ENCODE peak calls at places on chromosomes 6 and 20, in nine cellular contexts. F is upper lobe of right lung, O is lower lobe of right lung, D is tibial nerve, X is mesenchymal stem cell, W is fibroblast of lung, I is ovary, P is PC-9, K is adrenal gland. R is an unnamed sample. For H3K4me1, the result is how much of the 10 kb centered on the place peaks cover.

GRCh38 chr6:136682292-136682691 is 110.0 kb downstream of the MAP3K5 start:
- DNase-seq in F (no peak), O (no peak), D (no peak), X (no peak), W (no peak), I (no peak), P (no peak), K (no peak), R (no peak)

GRCh38 chr20:16212790-16213189 is 360.5 kb downstream of the KIF16B start:
- DNase-seq in F (no peak), O (no peak), D (no peak), X (no peak), W (no peak), I (no peak), P (no peak), K (no peak), R (no peak)

GRCh38 chr20:31713312-31714049 is 9.2 kb downstream of the BCL2L1 start:
- DNase-seq in F (peak), O (peak), D (peak), X (peak), W (peak), I (peak), P (peak), K (peak), R (peak)

GRCh38 chr6:104325341-104326172 is 534.2 kb downstream of the HACE1 start:
- DNase-seq in F (no peak), O (no peak), D (no peak), X (peak), W (no peak), I (no peak), P (peak), K (no peak), R (no peak)

GRCh38 chr20:31883829-31884228 is 13.4 kb downstream of the TTLL9 start:
- DNase-seq in F (no peak), O (no peak), D (no peak), X (no peak), W (no peak), I (no peak), P (no peak), K (no peak), R (no peak)

GRCh38 chr20:4082406-4083102 is 67.2 kb upstream of the RNF24 start:
- DNase-seq in F (no peak), O (peak), D (peak), X (peak), W (peak), I (no peak), P (peak), K (peak), R (peak)

GRCh38 chr6:47700051-47700450 is 1.7 kb downstream of the ADGRF4 start:
- DNase-seq in F (no peak), O (no peak), D (no peak), X (peak), W (peak), I (no peak), P (peak), K (no peak), R (no peak)

GRCh38 chr6:63644668-63645326 is 9.2 kb downstream of the PHF3 start:
- DNase-seq in F (no peak), O (no peak), D (no peak), X (no peak), W (peak), I (peak), P (no peak), K (no peak), R (peak)

GRCh38 chr20:39291301-39291700 is 329.2 kb downstream of the DHX35 start:
- DNase-seq in F (no peak), O (no peak), D (no peak), X (no peak), W (peak), I (no peak), P (no peak), K (peak), R (no peak)

GRCh38 chr6:168314029-168314420 is 5.6 kb downstream of the DACT2 start:
- DNase-seq in F (no peak), O (no peak), D (no peak), X (no peak), W (no peak), I (no peak), P (no peak), K (no peak), R (no peak)

GRCh38 chr20:51514836-51515235 is 27.7 kb downstream of the NFATC2 start:
- DNase-seq in F (no peak), O (no peak), D (no peak), X (no peak), W (no peak), I (no peak), P (no peak), K (no peak), R (no peak)

GRCh38 chr6:143741480-143741879 is 63.7 kb downstream of the PHACTR2 start:
- DNase-seq in F (no peak), O (no peak), D (no peak), X (no peak), W (no peak), I (no peak), P (no peak), K (no peak), R (no peak)

GRCh38 chr6:126905917-126906316 is 212.6 kb upstream of the RSPO3 start:
- DNase-seq in F (no peak), O (no peak), D (no peak), X (no peak), W (no peak), I (no peak), P (no peak), K (no peak), R (no peak)

GRCh38 chr6:25061289-25061945 is 125.7 kb upstream of the RIPOR2 start:
- DNase-seq in F (no peak), O (no peak), D (peak), X (no peak), W (peak), I (no peak), P (no peak), K (no peak), R (no peak)

GRCh38 chr6:43129434-43130194 is 41.5 kb upstream of the SRF start:
- DNase-seq in F (no peak), O (no peak), D (no peak), X (peak), W (peak), I (no peak), P (no peak), K (no peak), R (peak)

GRCh38 chr6:170177383-170178265 is 113.3 kb downstream of the DLL1 start:
- DNase-seq in F (no peak), O (peak), D (no peak), X (peak), W (no peak), I (peak), P (no peak), K (peak), R (no peak)

GRCh38 chr20:43388267-43389081 is 69.2 kb upstream of the SRSF6 start:
- DNase-seq in F (peak), O (peak), D (no peak), X (no peak), W (peak), I (no peak), P (no peak), K (no peak), R (peak)

GRCh38 chr20:4090756-4091331 is 75.5 kb upstream of the RNF24 start:
- DNase-seq in F (no peak), O (no peak), D (no peak), X (peak), W (peak), I (no peak), P (peak), K (peak), R (no peak)

GRCh38 chr6:36786055-36786675 is 53.1 kb downstream of the CPNE5 start:
- DNase-seq in F (no peak), O (no peak), D (no peak), X (no peak), W (peak), I (no peak), P (no peak), K (no peak), R (no peak)

GRCh38 chr6:13710552-13711383 is 867 bp downstream of the RANBP9 start:
- DNase-seq in F (peak), O (peak), D (peak), X (peak), W (peak), I (peak), P (no peak), K (peak), R (peak)

GRCh38 chr6:41371992-41372525 is 36.7 kb downstream of the NCR2 start:
- DNase-seq in F (no peak), O (no peak), D (no peak), X (peak), W (peak), I (no peak), P (no peak), K (peak), R (peak)
- H3K4me3 ChIP-seq in F (peak), O (peak), D (peak), X (peak), W (no peak), I (peak), P (no peak), K (no peak), R (peak)

GRCh38 chr20:33948480-33948879 is 45.2 kb upstream of the RALY start:
- DNase-seq in F (no peak), O (no peak), D (no peak), X (no peak), W (no peak), I (no peak), P (no peak), K (no peak), R (no peak)
- H3K27ac ChIP-seq in F (no peak), O (no peak), D (no peak), X (no peak), W (no peak), I (no peak), P (no peak), K (no peak), R (no peak)

GRCh38 chr6:16688984-16689636 is 72.2 kb downstream of the ATXN1 start:
- DNase-seq in F (no peak), O (no peak), D (no peak), X (peak), W (peak), I (no peak), P (peak), K (no peak), R (peak)
- H3K4me1 ChIP-seq in F (under half), O (under half), D (under half), X (under half), W (under half), I (under half), P (under half), K (under half), R (under half)

GRCh38 chr20:6069669-6070068 is 15.8 kb upstream of the LRRN4 start:
- DNase-seq in F (no peak), O (no peak), D (no peak), X (no peak), W (no peak), I (no peak), P (no peak), K (no peak), R (no peak)

GRCh38 chr20:6067765-6068318 is 14.0 kb upstream of the LRRN4 start:
- DNase-seq in F (no peak), O (no peak), D (no peak), X (no peak), W (no peak), I (no peak), P (no peak), K (no peak), R (no peak)

GRCh38 chr20:6074784-6075183 is 20.9 kb upstream of the LRRN4 start:
- DNase-seq in F (no peak), O (no peak), D (no peak), X (no peak), W (no peak), I (no peak), P (no peak), K (no peak), R (no peak)

GRCh38 chr20:6074145-6074561 is 20.3 kb upstream of the LRRN4 start:
- DNase-seq in F (no peak), O (no peak), D (no peak), X (peak), W (no peak), I (no peak), P (no peak), K (peak), R (no peak)

DNA sequence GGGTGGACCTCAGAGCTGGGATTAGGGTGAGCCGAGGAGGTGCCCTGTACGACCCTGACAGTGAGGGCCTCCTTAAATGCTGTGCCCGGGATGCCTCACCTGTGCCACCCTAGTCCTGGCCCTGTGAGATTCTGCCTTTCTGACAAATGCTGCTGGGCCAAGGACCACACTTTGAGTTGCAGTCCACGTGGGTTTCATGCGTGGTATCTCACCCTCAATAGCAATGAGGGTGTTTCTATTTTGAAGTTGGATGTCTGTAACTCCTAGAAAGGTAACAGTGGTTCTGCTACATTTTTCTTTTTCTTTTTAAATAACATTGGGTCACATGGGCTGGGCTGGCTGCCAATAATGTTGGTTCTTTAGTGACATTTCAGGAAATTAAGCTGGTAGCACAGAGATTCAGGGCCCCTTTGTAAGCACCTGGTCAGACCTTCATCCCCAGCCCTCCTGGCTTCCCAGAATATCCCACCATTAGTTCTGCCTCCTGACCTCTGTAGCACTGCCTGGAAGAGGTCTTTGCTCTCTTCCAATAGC is 17.4 kb upstream of the LRRN4 start:
- DNase-seq in F (no peak), O (no peak), D (no peak), X (no peak), W (no peak), I (no peak), P (no peak), K (peak), R (no peak)
- H3K4me3 ChIP-seq in F (no peak), O (no peak), D (no peak), X (no peak), W (no peak), I (no peak), P (no peak), K (no peak), R (no peak)

GRCh38 chr20:53940356-53940694 is 130.1 kb downstream of the BCAS1 start:
- DNase-seq in F (no peak), O (no peak), D (no peak), X (no peak), W (no peak), I (no peak), P (no peak), K (no peak), R (no peak)
- H3K27ac ChIP-seq in F (peak), O (peak), D (peak), X (no peak), W (peak), I (no peak), P (no peak), K (peak), R (peak)

GRCh38 chr20:41054463-41055230 is 26.0 kb downstream of the TOP1 start:
- DNase-seq in F (no peak), O (no peak), D (no peak), X (no peak), W (no peak), I (no peak), P (no peak), K (no peak), R (no peak)

GRCh38 chr20:41052742-41053419 is 24.3 kb downstream of the TOP1 start:
- DNase-seq in F (no peak), O (no peak), D (peak), X (peak), W (peak), I (peak), P (no peak), K (peak), R (no peak)

GRCh38 chr20:41058007-41058673 is 29.5 kb downstream of the TOP1 start:
- DNase-seq in F (no peak), O (no peak), D (no peak), X (peak), W (peak), I (no peak), P (no peak), K (no peak), R (no peak)

GRCh38 chr20:41058674-41059008 is 30.0 kb downstream of the TOP1 start:
- DNase-seq in F (no peak), O (no peak), D (no peak), X (no peak), W (no peak), I (no peak), P (no peak), K (no peak), R (no peak)

DNA sequence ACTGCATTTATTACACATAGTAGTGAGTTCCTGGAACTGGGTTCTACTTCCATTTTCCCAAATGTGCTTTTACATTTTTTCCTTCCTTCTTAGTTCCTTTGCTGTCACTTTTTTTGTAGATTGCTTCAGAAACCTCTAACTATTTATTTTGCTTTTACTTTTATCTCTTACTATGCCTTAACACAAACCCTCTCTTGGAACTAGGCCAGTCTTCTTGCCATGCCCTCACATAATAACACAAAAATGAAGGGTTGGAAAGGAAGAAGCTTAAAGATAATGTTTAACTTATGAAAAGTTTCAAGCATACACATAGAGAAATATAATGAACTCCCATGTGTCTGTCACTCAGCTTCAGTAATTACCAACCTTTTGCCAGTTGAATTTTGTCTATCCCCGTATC is 27.1 kb downstream of the TOP1 start:
- DNase-seq in F (no peak), O (no peak), D (no peak), X (no peak), W (no peak), I (no peak), P (no peak), K (no peak), R (no peak)
- H3K4me1 ChIP-seq in F (half or more), O (half or more), D (under half), X (under half), W (under half), I (under half), P (under half), K (half or more), R (under half)

GRCh38 chr20:642398-643174 is 10.4 kb downstream of the SRXN1 start:
- DNase-seq in F (no peak), O (no peak), D (no peak), X (no peak), W (peak), I (peak), P (no peak), K (no peak), R (peak)
- H3K4me3 ChIP-seq in F (peak), O (peak), D (peak), X (peak), W (no peak), I (peak), P (no peak), K (peak), R (peak)

GRCh38 chr20:32978009-32978335 is 26.3 kb downstream of the SUN5 start:
- DNase-seq in F (peak), O (no peak), D (no peak), X (no peak), W (no peak), I (no peak), P (no peak), K (no peak), R (no peak)

GRCh38 chr20:32980990-32981389 is 23.2 kb downstream of the SUN5 start:
- DNase-seq in F (no peak), O (no peak), D (no peak), X (no peak), W (no peak), I (no peak), P (no peak), K (no peak), R (no peak)

GRCh38 chr20:32977281-32978008 is 26.8 kb downstream of the SUN5 start:
- DNase-seq in F (peak), O (no peak), D (no peak), X (no peak), W (no peak), I (no peak), P (no peak), K (no peak), R (no peak)

GRCh38 chr20:32980131-32980941 is 23.9 kb downstream of the SUN5 start:
- DNase-seq in F (peak), O (no peak), D (peak), X (no peak), W (peak), I (no peak), P (no peak), K (no peak), R (peak)

DNA sequence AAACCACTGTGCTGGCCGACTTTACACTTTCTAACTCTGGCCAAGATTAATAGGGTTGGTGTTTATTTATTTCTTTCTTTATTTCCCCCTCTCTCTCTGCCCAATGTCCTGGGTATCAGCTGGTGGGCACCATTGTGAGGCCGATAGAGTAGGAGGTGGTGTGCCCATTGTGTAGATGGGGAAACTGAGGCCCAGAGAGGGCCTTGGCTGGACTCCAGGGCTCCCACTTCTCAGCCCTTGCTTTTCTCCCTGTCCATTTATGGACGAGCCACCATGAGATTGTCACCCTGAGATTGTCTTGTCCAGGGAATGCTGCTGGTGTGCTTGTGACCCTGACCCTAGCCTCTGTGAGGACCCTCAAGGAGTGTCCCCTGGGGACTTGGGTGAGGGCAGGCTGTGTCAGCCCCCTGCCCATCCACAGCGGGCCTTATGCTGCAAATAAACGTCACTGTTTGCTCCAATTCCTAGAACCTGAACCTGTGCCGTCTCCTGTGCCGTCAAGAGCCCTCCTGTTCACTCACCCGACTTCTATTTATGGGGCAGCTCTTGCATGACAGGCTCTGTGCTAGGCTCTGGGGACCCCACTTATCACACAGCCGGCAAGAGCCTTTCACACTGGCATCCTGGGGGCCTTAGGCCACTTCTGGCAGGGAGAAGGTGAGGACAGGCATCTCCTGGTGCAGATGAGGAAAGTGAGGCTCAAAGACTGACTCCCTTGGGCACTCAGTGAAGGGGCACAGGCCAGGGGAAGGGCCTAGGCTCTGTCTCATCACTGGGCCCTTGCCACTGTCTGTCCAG is 24.8 kb downstream of the SUN5 start:
- DNase-seq in F (peak), O (no peak), D (no peak), X (no peak), W (no peak), I (no peak), P (no peak), K (no peak), R (no peak)
- H3K27ac ChIP-seq in F (no peak), O (no peak), D (peak), X (no peak), W (no peak), I (no peak), P (no peak), K (no peak), R (no peak)

GRCh38 chr6:107661291-107661690 is 162.8 kb downstream of the SCML4 start:
- DNase-seq in F (no peak), O (no peak), D (no peak), X (no peak), W (no peak), I (peak), P (no peak), K (peak), R (no peak)

GRCh38 chr6:107662333-107662732 is 161.8 kb downstream of the SCML4 start:
- DNase-seq in F (no peak), O (no peak), D (no peak), X (no peak), W (no peak), I (no peak), P (no peak), K (no peak), R (no peak)

GRCh38 chr6:107658920-107659879 is 164.9 kb downstream of the SCML4 start:
- DNase-seq in F (no peak), O (no peak), D (no peak), X (peak), W (peak), I (no peak), P (peak), K (no peak), R (no peak)

GRCh38 chr6:107663308-107663707 is 160.8 kb downstream of the SCML4 start:
- DNase-seq in F (no peak), O (no peak), D (no peak), X (no peak), W (no peak), I (no peak), P (no peak), K (no peak), R (no peak)

DNA sequence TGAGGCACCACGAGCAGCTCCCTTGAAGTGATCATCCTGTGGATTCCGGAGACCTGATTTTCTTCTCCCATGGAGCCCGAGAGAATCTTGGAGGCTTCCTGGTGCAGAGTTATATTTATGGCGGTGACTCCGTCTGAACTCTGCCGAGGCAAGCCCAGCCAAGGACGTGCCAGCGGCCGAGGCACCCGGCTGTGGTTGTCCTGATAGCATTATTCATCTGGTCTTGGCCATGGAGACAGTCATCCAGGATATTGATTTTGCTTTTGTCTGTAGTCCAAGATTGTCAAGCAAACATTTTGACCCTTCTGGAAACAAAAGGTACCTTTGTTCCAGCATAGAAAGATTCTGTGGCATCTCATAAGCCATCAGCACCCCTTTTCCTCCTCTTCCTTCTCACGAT is 163.3 kb downstream of the SCML4 start:
- DNase-seq in F (no peak), O (no peak), D (no peak), X (no peak), W (no peak), I (no peak), P (no peak), K (peak), R (no peak)
- H3K4me1 ChIP-seq in F (under half), O (under half), D (under half), X (under half), W (under half), I (under half), P (under half), K (under half), R (under half)

GRCh38 chr6:157674061-157674460 is 149.0 kb upstream of the SNX9 start:
- DNase-seq in F (peak), O (no peak), D (no peak), X (no peak), W (no peak), I (no peak), P (no peak), K (no peak), R (no peak)
- H3K4me3 ChIP-seq in F (no peak), O (no peak), D (no peak), X (no peak), W (no peak), I (no peak), P (no peak), K (no peak), R (no peak)

R was measured in right cardiac atrium.